ENCODE peak calls at places on chromosomes 12 and 14, in four cellular contexts. U, J, G and E are unnamed samples.
A peak's percentile ranks its signal among the peaks of the same experiment; 100 is the strongest.

GRCh38 chr12:124805050-124805449 is 58.6 kb downstream of the SCARB1 start:
- DNase-seq in U (no peak), J (no peak), G (no peak), E (no peak)

GRCh38 chr12:104763163-104763805 is 194.8 kb downstream of the SLC41A2 start:
- DNase-seq in U (no peak), J (no peak), G (no peak), E (no peak)

GRCh38 chr12:6532927-6533652 is 1.2 kb upstream of the GAPDH start:
- DNase-seq in U (peak; percentile 58), J (peak; percentile 65), G (no peak), E (peak; percentile 75)

GRCh38 chr14:87745507-87746118 is 247.4 kb downstream of the GALC start:
- DNase-seq in U (no peak), J (no peak), G (no peak), E (peak; percentile 29)

GRCh38 chr14:68143341-68143807 is 323.8 kb downstream of the RAD51B start:
- DNase-seq in U (peak; percentile 58), J (peak; percentile 45), G (no peak), E (peak; percentile 83)

GRCh38 chr14:90336401-90336800 is 4.7 kb upstream of the NRDE2 start:
- DNase-seq in U (no peak), J (no peak), G (no peak), E (no peak)

GRCh38 chr12:95940514-95940913 is 1.9 kb downstream of the CCDC38 start:
- DNase-seq in U (no peak), J (no peak), G (no peak), E (peak; percentile 76)

GRCh38 chr12:27018071-27018470 is 3.9 kb upstream of the TM7SF3 start:
- DNase-seq in U (no peak), J (no peak), G (no peak), E (no peak)

GRCh38 chr14:78509516-78509915 is 339.3 kb downstream of the NRXN3 start:
- DNase-seq in U (no peak), J (no peak), G (no peak), E (no peak)

GRCh38 chr12:120490833-120491512 is 4.9 kb upstream of the DYNLL1 start:
- DNase-seq in U (no peak), J (no peak), G (no peak), E (no peak)

GRCh38 chr14:99689266-99690236 is 5.5 kb downstream of the CYP46A1 start:
- DNase-seq in U (no peak), J (no peak), G (no peak), E (peak; percentile 34)

GRCh38 chr14:77314043-77314442 is 6.6 kb downstream of the POMT2 start:
- DNase-seq in U (no peak), J (no peak), G (no peak), E (peak; percentile 46)

GRCh38 chr14:104139460-104140212 is 1.2 kb downstream of the KIF26A start:
- DNase-seq in U (no peak), J (no peak), G (no peak), E (peak; percentile 6)

GRCh38 chr12:10213168-10214130 is 772 bp downstream of the GABARAPL1 start:
- DNase-seq in U (peak; percentile 73), J (peak; percentile 72), G (peak; percentile 79), E (peak; percentile 82)

GRCh38 chr12:57845478-57846284 is 848 bp downstream of the CTDSP2 start:
- DNase-seq in U (peak; percentile 74), J (peak; percentile 82), G (peak; percentile 57), E (peak; percentile 85)

GRCh38 chr14:93262446-93262845 is 55.4 kb downstream of the UBR7 start:
- DNase-seq in U (no peak), J (no peak), G (no peak), E (no peak)

GRCh38 chr12:3747543-3747942 is 5.4 kb downstream of the CRACR2A start:
- DNase-seq in U (no peak), J (peak; percentile 30), G (no peak), E (no peak)

GRCh38 chr14:50357124-50357523 is 39.6 kb downstream of the CDKL1 start:
- DNase-seq in U (no peak), J (no peak), G (no peak), E (no peak)

GRCh38 chr12:5888816-5889315 is 56.2 kb downstream of the ANO2 start:
- DNase-seq in U (no peak), J (no peak), G (no peak), E (no peak)

GRCh38 chr12:81759215-81759991 is at the start of gene PPFIA2:
- DNase-seq in U (no peak), J (no peak), G (no peak), E (no peak)

GRCh38 chr12:45309826-45310626 is 94.1 kb downstream of the ANO6 start:
- DNase-seq in U (no peak), J (no peak), G (no peak), E (no peak)

DNA sequence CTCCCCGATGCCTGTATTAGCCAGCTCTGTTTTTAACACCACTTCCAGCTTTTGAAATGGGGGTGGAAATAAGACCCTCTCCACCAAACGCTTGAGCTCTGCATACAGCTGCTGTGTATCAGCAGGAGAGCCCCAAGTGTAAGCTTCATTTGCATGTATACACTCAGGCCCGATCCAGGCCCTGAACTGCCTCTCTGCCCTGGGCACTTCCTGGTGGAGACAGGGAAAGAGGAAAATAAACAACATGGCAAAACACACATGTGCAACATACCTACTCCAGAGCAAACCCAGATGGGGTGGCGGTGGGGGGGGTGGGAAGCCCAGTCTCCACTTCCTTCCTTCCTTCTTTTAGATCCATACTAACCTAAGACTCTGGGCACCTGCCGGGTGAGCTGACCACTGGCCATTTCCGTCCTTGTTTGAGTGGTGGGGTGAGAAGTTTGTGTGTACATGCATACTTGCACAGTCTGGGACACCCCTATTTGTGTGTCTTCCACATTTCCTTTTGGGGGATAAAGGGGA is 55.3 kb downstream of the RBM19 start:
- DNase-seq in U (no peak), J (no peak), G (no peak), E (no peak)
- H3K36me3 ChIP-seq in U (peaks cover 5% of the 10 kb centered on the region), J (peaks cover 85% of the 10 kb centered on the region), G (peaks cover 77% of the 10 kb centered on the region), E (no peaks in the 10 kb centered on the region)

DNA sequence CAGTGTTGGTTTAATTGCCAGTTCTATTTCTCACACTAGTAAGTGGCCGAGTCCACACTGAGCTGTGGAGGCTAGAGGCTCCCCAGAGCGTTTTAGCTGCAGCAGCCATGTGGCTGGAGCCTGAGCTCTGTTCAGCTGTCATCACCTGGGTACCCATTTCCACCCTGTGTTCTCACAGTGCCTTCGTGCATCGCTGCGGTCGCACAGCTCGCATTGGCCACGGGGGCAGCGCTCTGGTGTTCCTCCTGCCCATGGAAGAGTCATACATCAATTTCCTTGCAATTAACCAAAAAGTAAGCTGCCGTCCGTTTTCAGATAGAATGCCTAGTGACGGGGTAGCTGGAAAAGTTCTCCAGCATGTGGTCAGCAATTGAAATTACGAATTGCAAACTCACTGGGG is 15.7 kb downstream of the DDX55 start:
- DNase-seq in U (no peak), J (no peak), G (no peak), E (no peak)
- H3K36me3 ChIP-seq in U (peaks cover 34% of the 10 kb centered on the region), J (peaks cover 99% of the 10 kb centered on the region), G (peaks cover 88% of the 10 kb centered on the region), E (peaks cover 89% of the 10 kb centered on the region)

DNA sequence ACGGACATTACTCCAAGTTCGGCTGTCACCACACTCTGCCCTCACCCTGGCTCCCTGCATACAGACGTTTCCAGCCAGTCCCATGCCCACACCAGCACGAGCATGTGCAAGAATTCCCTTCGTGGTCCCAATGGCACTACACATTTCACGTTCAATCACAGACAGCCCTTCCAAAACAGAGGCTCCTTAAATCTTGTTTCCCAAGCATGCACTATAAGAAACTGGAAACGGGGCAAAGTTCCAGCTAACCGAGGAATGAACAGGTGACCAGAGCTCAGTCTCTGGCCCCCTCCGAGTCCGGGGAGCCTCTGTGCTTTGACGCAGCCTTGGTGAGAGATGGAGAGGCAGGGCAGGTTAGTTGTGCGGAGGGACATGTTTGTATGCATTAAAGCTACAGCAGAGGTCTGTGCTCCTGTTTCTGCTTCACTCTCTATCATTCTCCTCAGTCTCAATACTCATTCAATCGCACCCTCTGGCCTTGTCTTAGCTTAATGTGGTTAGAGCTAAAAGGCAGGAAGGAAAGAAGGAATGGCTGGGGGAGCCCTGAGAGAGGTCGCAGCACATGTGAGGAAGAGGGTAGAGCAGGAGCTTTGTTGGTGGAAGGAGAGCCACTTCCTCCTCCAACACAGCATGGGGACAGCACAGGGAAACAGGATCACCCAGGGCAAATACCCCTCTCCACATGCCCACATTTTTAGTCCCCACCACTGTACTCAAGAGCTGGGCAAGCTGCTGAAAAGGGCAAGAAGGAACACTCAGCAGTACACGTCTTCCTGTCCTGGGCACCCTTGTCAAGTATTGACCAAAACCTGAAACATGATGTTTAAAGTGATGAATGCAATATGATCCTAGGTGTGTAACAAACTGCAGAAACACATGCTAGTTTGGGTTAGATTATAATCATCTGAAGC is 12.2 kb upstream of the SELPLG start:
- DNase-seq in U (no peak), J (no peak), G (no peak), E (no peak)
- H3K36me3 ChIP-seq in U (peaks cover 25% of the 10 kb centered on the region), J (peaks cover 63% of the 10 kb centered on the region), G (no peaks in the 10 kb centered on the region), E (peaks cover 19% of the 10 kb centered on the region)

GRCh38 chr12:14784471-14784870 is 18.8 kb downstream of the WBP11 start:
- DNase-seq in U (no peak), J (no peak), G (no peak), E (no peak)
- H3K36me3 ChIP-seq in U (peaks cover 20% of the 10 kb centered on the region), J (peaks cover 45% of the 10 kb centered on the region), G (peaks cover 44% of the 10 kb centered on the region), E (no peaks in the 10 kb centered on the region)

GRCh38 chr12:115988193-115988592 is 289.3 kb downstream of the MED13L start:
- DNase-seq in U (no peak), J (no peak), G (no peak), E (no peak)

GRCh38 chr12:115980339-115980738 is 297.2 kb downstream of the MED13L start:
- DNase-seq in U (no peak), J (no peak), G (no peak), E (no peak)

GRCh38 chr12:115983226-115983798 is 294.2 kb downstream of the MED13L start:
- DNase-seq in U (no peak), J (no peak), G (no peak), E (no peak)

GRCh38 chr12:115988629-115989563 is 288.6 kb downstream of the MED13L start:
- DNase-seq in U (no peak), J (no peak), G (no peak), E (no peak)

DNA sequence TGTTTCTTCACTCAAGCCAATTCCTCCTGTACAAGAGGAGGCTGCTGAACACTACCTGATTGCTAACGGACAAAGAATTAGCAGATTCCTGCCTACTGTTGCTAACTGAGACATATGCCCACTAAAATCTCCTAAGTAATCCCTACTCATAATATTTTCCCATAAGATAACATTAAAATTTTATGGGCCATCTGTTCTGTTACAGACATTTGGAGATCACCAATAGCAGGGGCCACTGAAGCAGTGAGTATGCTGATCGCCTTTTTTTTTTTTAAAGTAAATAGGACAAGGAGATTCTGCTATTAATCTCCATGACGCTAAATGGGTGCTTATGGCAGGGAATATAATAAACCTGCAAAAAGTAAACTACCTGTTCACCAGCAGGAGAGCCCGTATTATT is 292.9 kb downstream of the MED13L start:
- DNase-seq in U (no peak), J (no peak), G (no peak), E (no peak)
- H3K36me3 ChIP-seq in U (peaks cover 18% of the 10 kb centered on the region), J (peaks cover 83% of the 10 kb centered on the region), G (peaks cover 71% of the 10 kb centered on the region), E (no peaks in the 10 kb centered on the region)

DNA sequence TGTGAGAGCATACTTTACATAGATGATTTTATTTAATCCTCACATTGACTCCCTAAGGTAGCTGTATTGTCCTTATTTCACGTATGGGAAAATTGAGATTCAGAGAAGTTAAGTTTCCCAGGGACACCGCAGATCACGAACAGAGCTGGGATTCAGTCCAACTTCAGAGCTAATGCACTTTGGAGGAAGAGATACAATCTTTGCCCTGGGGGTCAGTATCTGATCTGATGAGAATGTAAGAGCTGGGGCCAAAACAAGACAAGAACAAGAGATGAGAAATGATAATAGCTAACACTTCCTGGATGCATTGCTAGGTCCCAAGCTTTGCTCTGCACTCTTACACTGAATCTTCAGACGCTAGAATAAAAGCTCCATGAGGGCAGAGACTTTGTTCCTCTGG is 6.0 kb upstream of the CSAD start:
- DNase-seq in U (no peak), J (no peak), G (no peak), E (no peak)
- H3K36me3 ChIP-seq in U (peaks cover 33% of the 10 kb centered on the region), J (peaks cover 80% of the 10 kb centered on the region), G (peaks cover 79% of the 10 kb centered on the region), E (peaks cover 60% of the 10 kb centered on the region)